ENCODE peak calls at places on chromosomes 12 and 14, in seven cellular contexts. V is mammary epithelial cell; L is CD8-positive, alpha-beta memory T cell; A is colonic mucosa; C is naive thymus-derived CD4-positive, alpha-beta T cell; Y is IMR-90; N is left lung. X is an unnamed sample. For H3K9me3, the result is how much of the 10 kb centered on the place peaks cover.

GRCh38 chr12:7079826-7080125 is 12.5 kb downstream of the C1R start:
- DNase-seq in V (peak), L (no peak), A (no peak), C (no peak), Y (peak), N (no peak), X (peak)

GRCh38 chr14:77059276-77059934 is 30.9 kb upstream of the IRF2BPL start:
- DNase-seq in V (peak), L (no peak), A (no peak), C (no peak), Y (peak), N (no peak), X (peak)

GRCh38 chr12:49061157-49061650 is 610 bp upstream of the KMT2D start:
- DNase-seq in V (no peak), L (no peak), A (no peak), C (no peak), Y (no peak), N (no peak), X (no peak)

GRCh38 chr12:31406345-31406744 is 80.4 kb upstream of the SINHCAF start:
- DNase-seq in V (no peak), L (no peak), A (no peak), C (no peak), Y (peak), N (no peak), X (no peak)

GRCh38 chr12:93762059-93762719 is 85.0 kb downstream of the CRADD start:
- DNase-seq in V (no peak), L (no peak), A (no peak), C (no peak), Y (peak), N (no peak), X (no peak)

GRCh38 chr14:66405158-66405557 is 81.0 kb upstream of the CCDC196 start:
- DNase-seq in V (peak), L (no peak), A (no peak), C (no peak), Y (peak), N (no peak), X (peak)

GRCh38 chr12:54232790-54233189 is 44.0 kb upstream of the SMUG1 start:
- DNase-seq in V (no peak), L (no peak), A (no peak), C (no peak), Y (peak), N (no peak), X (no peak)

GRCh38 chr14:34470319-34470718 is 8.3 kb upstream of the SPTSSA start:
- DNase-seq in V (no peak), L (no peak), A (no peak), C (no peak), Y (no peak), N (no peak), X (no peak)

GRCh38 chr14:50775357-50775756 is 55.6 kb downstream of the NIN start:
- DNase-seq in V (peak), L (no peak), A (no peak), C (no peak), Y (peak), N (no peak), X (peak)

GRCh38 chr12:51915003-51915625 is 7.8 kb downstream of the ACVRL1 start:
- DNase-seq in V (no peak), L (no peak), A (no peak), C (no peak), Y (no peak), N (no peak), X (no peak)

GRCh38 chr12:63164911-63165310 is 13.9 kb upstream of the AVPR1A start:
- DNase-seq in V (no peak), L (no peak), A (no peak), C (no peak), Y (no peak), N (no peak), X (no peak)

GRCh38 chr12:116113398-116114130 is 163.9 kb downstream of the MED13L start:
- DNase-seq in V (no peak), L (no peak), A (no peak), C (no peak), Y (no peak), N (no peak), X (no peak)

GRCh38 chr14:23895480-23895879 is 58.1 kb upstream of the DHRS4 start:
- DNase-seq in V (no peak), L (no peak), A (no peak), C (no peak), Y (no peak), N (no peak), X (peak)

GRCh38 chr12:78725951-78726550 is 138.5 kb upstream of the SYT1 start:
- DNase-seq in V (peak), L (no peak), A (peak), C (no peak), Y (no peak), N (no peak), X (no peak)

GRCh38 chr12:57091633-57092528 is 3.0 kb downstream of the NAB2 start:
- DNase-seq in V (no peak), L (no peak), A (no peak), C (no peak), Y (no peak), N (no peak), X (no peak)

GRCh38 chr14:35406811-35407630 is 2.5 kb upstream of the NFKBIA start:
- DNase-seq in V (peak), L (no peak), A (no peak), C (no peak), Y (peak), N (no peak), X (peak)

GRCh38 chr14:65279510-65279909 is 133.0 kb upstream of the FUT8 start:
- DNase-seq in V (no peak), L (no peak), A (no peak), C (no peak), Y (no peak), N (no peak), X (no peak)

GRCh38 chr12:132583311-132583710 is 27.1 kb downstream of the LRCOL1 start:
- DNase-seq in V (no peak), L (no peak), A (no peak), C (no peak), Y (no peak), N (no peak), X (no peak)

GRCh38 chr12:9798008-9798619 is 29.2 kb upstream of the KLRF1 start:
- DNase-seq in V (peak), L (peak), A (peak), C (peak), Y (peak), N (peak), X (peak)

GRCh38 chr14:24992624-24993360 is 57.2 kb downstream of the STXBP6 start:
- DNase-seq in V (no peak), L (no peak), A (no peak), C (no peak), Y (no peak), N (no peak), X (no peak)

GRCh38 chr12:127723236-127723635 is 543.7 kb upstream of the TMEM132C start:
- DNase-seq in V (no peak), L (no peak), A (no peak), C (no peak), Y (no peak), N (no peak), X (no peak)

DNA sequence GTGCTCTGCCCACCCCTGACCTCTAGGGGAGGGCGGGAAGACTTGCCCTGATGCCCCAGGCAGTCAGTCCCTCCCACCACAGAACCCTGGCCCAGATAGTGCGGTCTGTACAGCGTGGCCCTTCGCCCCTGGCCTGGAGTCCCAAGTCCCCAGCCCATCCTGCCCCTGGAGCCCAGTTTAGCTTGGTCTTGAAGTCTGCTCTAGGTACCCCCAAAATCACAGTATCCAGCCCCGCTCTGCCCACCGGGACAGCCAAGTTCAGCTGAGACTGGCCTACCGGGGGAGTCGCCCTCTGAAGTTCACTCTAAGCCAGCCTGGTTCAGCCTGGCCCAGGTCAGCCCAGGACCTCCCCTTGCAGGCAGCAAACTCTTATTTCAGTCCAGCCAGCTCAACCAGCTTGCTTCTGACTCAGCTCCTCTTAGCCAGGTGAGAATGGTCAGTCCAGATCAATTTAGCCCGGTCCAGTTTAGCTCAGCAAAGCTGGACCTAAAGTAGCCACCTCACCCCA is 75.9 kb downstream of the TMEM121 start:
- DNase-seq in V (no peak), L (no peak), A (no peak), C (no peak), Y (no peak), N (no peak), X (no peak)
- H3K9me3 ChIP-seq in V (under half), L (under half), A (under half), C (under half), Y (under half), N (under half), X (under half)

DNA sequence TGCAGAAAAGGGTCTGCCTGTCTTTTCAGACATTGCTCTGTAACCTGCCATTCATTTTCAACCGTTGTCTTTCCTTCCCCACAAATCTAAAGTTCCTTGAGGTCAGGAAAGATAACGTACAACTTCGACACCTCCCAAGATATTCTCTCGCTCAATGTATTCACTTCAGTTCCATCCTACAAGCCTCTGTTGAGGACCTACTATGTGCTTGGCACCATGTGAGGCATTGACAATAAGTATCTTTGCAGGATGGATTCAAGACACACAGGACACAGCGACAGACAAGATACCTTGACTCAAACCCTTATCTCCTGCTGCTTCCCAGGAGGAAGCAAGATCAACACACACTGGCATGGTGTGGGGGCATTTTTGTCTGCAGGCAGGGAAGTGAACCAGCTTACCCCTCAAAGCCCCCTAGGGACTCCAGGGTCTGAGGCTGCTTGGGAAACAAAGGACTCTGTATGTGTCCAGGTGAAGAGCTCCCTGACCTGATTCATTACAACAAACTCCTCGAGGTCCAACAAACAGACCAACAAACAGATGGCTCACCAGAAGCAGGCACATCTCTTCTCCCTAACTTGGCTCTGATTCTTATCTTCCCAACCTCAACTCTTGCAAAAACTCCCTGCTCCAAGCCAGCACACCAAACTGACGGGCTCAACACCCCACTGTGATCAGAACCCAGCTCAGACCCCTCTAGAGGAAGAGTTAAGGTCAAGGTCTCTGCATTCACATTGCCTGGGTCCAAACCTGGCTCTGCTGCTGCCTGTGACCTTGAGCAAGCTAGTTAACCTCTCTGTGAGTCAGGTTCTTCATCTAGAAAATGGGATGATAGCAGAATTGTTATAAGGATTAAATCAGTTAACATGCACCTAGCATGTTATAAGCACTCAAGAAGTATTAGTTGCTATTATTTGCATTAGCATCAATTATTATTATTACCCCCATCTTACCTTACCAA is 6.3 kb downstream of the NUAK1 start:
- DNase-seq in V (no peak), L (no peak), A (no peak), C (no peak), Y (no peak), N (no peak), X (peak)
- H3K27ac ChIP-seq in V (no peak), L (no peak), A (no peak), C (no peak), Y (no peak), N (no peak), X (peak)

DNA sequence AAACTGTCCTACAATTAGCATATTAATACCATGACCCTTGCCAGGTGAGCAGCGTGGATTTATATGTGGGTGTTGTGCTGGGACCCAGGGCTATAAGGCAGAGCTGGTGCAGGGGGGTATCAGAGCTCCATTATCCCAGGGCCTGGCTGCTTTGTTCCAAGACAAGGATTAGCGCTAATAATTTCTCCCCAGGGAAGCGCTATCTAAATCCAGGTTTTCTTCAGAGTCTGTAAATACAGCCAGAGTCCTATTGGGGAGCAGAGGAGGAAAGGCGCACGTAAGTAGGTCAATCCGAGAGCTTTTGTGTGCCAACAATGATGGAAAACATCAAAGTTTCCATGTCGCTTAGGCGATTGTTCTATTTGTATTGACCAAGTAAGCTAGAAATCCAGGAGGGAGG is 1009.7 kb downstream of the VRK1 start:
- DNase-seq in V (no peak), L (no peak), A (no peak), C (no peak), Y (no peak), N (no peak), X (no peak)
- H3K9me3 ChIP-seq in V (under half), L (under half), A (under half), C (under half), Y (under half), N (under half), X (under half)

DNA sequence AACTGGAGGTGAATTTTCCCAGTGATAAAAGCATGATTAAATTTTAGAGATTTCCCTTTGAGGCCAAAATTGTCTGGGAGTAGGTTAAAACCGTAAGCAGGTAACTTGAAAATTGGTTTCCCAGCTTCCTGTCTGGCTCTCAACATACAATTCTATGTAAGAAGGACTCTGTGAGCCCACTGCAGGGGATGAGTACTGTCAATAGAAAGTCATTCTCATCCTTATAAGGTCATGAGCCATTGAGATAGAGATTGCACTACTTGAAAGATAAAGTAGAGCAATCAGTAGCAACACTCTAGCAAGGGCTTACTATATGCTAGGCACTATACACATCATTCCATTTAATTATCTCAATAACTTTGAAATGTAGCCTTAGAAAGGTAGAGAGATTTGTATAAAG is 225.6 kb upstream of the HMGA2 start:
- DNase-seq in V (no peak), L (no peak), A (no peak), C (no peak), Y (no peak), N (no peak), X (no peak)
- H3K27ac ChIP-seq in V (no peak), L (no peak), A (no peak), C (no peak), Y (no peak), N (no peak), X (no peak)

GRCh38 chr14:105685003-105685402 is 158.6 kb downstream of the TMEM121 start:
- DNase-seq in V (no peak), L (no peak), A (no peak), C (no peak), Y (no peak), N (no peak), X (no peak)

GRCh38 chr14:105690671-105691070 is 164.3 kb downstream of the TMEM121 start:
- DNase-seq in V (no peak), L (no peak), A (no peak), C (no peak), Y (no peak), N (no peak), X (no peak)

GRCh38 chr14:105694961-105695360 is 168.6 kb downstream of the TMEM121 start:
- DNase-seq in V (no peak), L (no peak), A (no peak), C (no peak), Y (no peak), N (no peak), X (no peak)

GRCh38 chr14:105689722-105690121 is 163.3 kb downstream of the TMEM121 start:
- DNase-seq in V (no peak), L (peak), A (no peak), C (no peak), Y (no peak), N (no peak), X (no peak)
- H3K9me3 ChIP-seq in V (under half), L (under half), A (under half), C (under half), Y (under half), N (under half), X (under half)

GRCh38 chr12:123997908-123998307 is 24.9 kb downstream of the ZNF664 start:
- DNase-seq in V (no peak), L (no peak), A (no peak), C (no peak), Y (no peak), N (no peak), X (no peak)

GRCh38 chr12:123997033-123997822 is 24.2 kb downstream of the ZNF664 start:
- DNase-seq in V (no peak), L (no peak), A (no peak), C (no peak), Y (no peak), N (no peak), X (no peak)

GRCh38 chr12:124000111-124000510 is 27.1 kb downstream of the ZNF664 start:
- DNase-seq in V (no peak), L (no peak), A (no peak), C (no peak), Y (no peak), N (no peak), X (no peak)

GRCh38 chr12:123998960-123999359 is 25.9 kb downstream of the ZNF664 start:
- DNase-seq in V (no peak), L (no peak), A (no peak), C (no peak), Y (peak), N (no peak), X (no peak)

GRCh38 chr12:123998344-123998941 is 25.4 kb downstream of the ZNF664 start:
- DNase-seq in V (no peak), L (no peak), A (no peak), C (no peak), Y (peak), N (no peak), X (no peak)
- H3K27ac ChIP-seq in V (no peak), L (peak), A (no peak), C (no peak), Y (peak), N (no peak), X (no peak)